ENCODE peak calls at places on chromosomes 4 and X, in seven cellular contexts. I is activated gamma-delta T cell treated with Interleukin-2 at 50 U/mL for 16 hours; E is NCI-H1105 treated with DMSO at 0.1 percent for 48 hours; H is RWPE2; J is lower lobe of right lung; X is ACHN; G is naive thymus-derived CD8-positive, alpha-beta T cell. B is an unnamed sample.

GRCh38 chr4:148222991-148223660 is 219.1 kb downstream of the NR3C2 start:
- DNase-seq in J (no peak), H (no peak), X (no peak), G (no peak), E (no peak), I (no peak), B (no peak)

GRCh38 chrX:70096052-70096451 is 33.8 kb downstream of the OTUD6A start:
- DNase-seq in J (no peak), H (no peak), G (no peak), I (no peak), X (no peak), E (peak), B (no peak)

GRCh38 chr4:29588615-29589014 is 1131.6 kb upstream of the PCDH7 start:
- DNase-seq in H (no peak), G (no peak), J (no peak), X (no peak), E (no peak), I (no peak), B (no peak)

GRCh38 chr4:39976945-39977488 is 694 bp downstream of the PDS5A start:
- DNase-seq in J (peak), H (no peak), I (peak), E (no peak), X (peak), G (peak), B (peak)

GRCh38 chrX:5644786-5645185 is 583.9 kb downstream of the NLGN4X start:
- DNase-seq in H (no peak), E (peak), I (no peak), J (no peak), X (no peak), G (no peak), B (no peak)

GRCh38 chr4:7334521-7335275 is 100.0 kb downstream of the PSAPL1 start:
- DNase-seq in X (no peak), I (no peak), H (no peak), E (no peak), J (peak), G (no peak), B (no peak)

GRCh38 chr4:21768349-21769310 is 179.9 kb downstream of the KCNIP4 start:
- DNase-seq in H (no peak), X (peak), G (no peak), E (peak), J (no peak), I (no peak), B (no peak)

GRCh38 chrX:37825225-37825842 is 22.0 kb downstream of the DYNLT3 start:
- DNase-seq in X (peak), H (no peak), J (peak), I (peak), G (peak), E (peak), B (no peak)

GRCh38 chrX:65755786-65756185 is 88.3 kb downstream of the MSN start:
- DNase-seq in E (no peak), I (no peak), J (no peak), G (no peak), X (no peak), H (no peak), B (no peak)

GRCh38 chr4:162015090-162015489 is 148.7 kb downstream of the FSTL5 start:
- DNase-seq in J (no peak), E (no peak), H (no peak), X (no peak), G (no peak), I (no peak), B (no peak)

GRCh38 chrX:118148737-118149136 is 32.1 kb upstream of the KLHL13 start:
- DNase-seq in G (no peak), X (no peak), E (no peak), I (no peak), J (no peak), H (no peak), B (no peak)

GRCh38 chr4:127936974-127937373 is 28.0 kb downstream of the MFSD8 start:
- DNase-seq in I (no peak), J (no peak), E (no peak), G (no peak), X (no peak), H (no peak), B (no peak)

GRCh38 chrX:123277821-123278220 is 93.7 kb downstream of the GRIA3 start:
- DNase-seq in J (no peak), H (no peak), X (no peak), I (no peak), G (no peak), E (no peak), B (no peak)

GRCh38 chrX:83759872-83760271 is 101.1 kb upstream of the CYLC1 start:
- DNase-seq in G (no peak), X (peak), H (no peak), J (no peak), E (peak), I (no peak), B (no peak)

GRCh38 chrX:24694825-24695224 is 1.1 kb downstream of the POLA1 start:
- DNase-seq in I (no peak), E (peak), J (no peak), H (no peak), X (no peak), G (no peak), B (no peak)

GRCh38 chr4:82099863-82100579 is 273.8 kb downstream of the HNRNPD start:
- DNase-seq in I (no peak), H (no peak), J (no peak), E (no peak), X (no peak), G (no peak), B (no peak)

GRCh38 chr4:150976478-150977118 is 38.5 kb downstream of the LRBA start:
- DNase-seq in X (no peak), E (no peak), I (no peak), J (no peak), H (no peak), G (no peak), B (no peak)

GRCh38 chr4:139767168-139767567 is 101.5 kb downstream of the MGST2 start:
- DNase-seq in X (no peak), E (no peak), H (no peak), J (no peak), G (no peak), I (no peak), B (no peak)

GRCh38 chrX:103107836-103108235 is 14.9 kb upstream of the NXF3 start:
- DNase-seq in X (no peak), E (no peak), H (no peak), I (no peak), G (no peak), J (no peak), B (no peak)

GRCh38 chr4:74738756-74739155 is 55.6 kb downstream of the BTC start:
- DNase-seq in E (no peak), I (no peak), H (no peak), G (no peak), X (no peak), J (no peak), B (no peak)

GRCh38 chr4:40850496-40850895 is 100.7 kb downstream of the NSUN7 start:
- DNase-seq in H (no peak), I (no peak), X (no peak), E (no peak), G (no peak), J (no peak), B (no peak)

GRCh38 chr4:127606823-127607222 is 25.9 kb upstream of the INTU start:
- DNase-seq in E (no peak), X (no peak), G (no peak), J (no peak), I (no peak), H (no peak), B (no peak)

GRCh38 chrX:152899874-152900719 is 2.2 kb downstream of the ZNF185 start:
- DNase-seq in X (no peak), G (no peak), H (no peak), J (no peak), E (no peak), I (no peak), B (no peak)

GRCh38 chrX:67893931-67894330 is 350.1 kb downstream of the AR start:
- DNase-seq in I (no peak), E (no peak), G (no peak), X (no peak), J (no peak), H (no peak), B (no peak)

GRCh38 chr4:77169496-77169895 is 12.5 kb downstream of the CCNG2 start:
- DNase-seq in I (no peak), E (no peak), H (no peak), G (no peak), J (no peak), X (no peak), B (no peak)

GRCh38 chr4:14336656-14337055 is 665.6 kb upstream of the CPEB2 start:
- DNase-seq in X (no peak), E (no peak), G (no peak), H (no peak), I (no peak), J (no peak), B (no peak)